ENCODE peak calls at places on chromosomes 6 and 20, in four cellular contexts. One of them, this sample, is unnamed.

GRCh38 chr6:26243132-26243531 is 121.9 kb upstream of the BTN3A2 start:
- DNase-seq in WTC11: no peak
- DNase-seq in K562: no peak
- DNase-seq in HepG2: no peak
- DNase-seq in this sample: no peak

GRCh38 chr6:17470953-17471335 is 77.5 kb downstream of the CAP2 start:
- DNase-seq in WTC11: no peak
- DNase-seq in K562: no peak
- DNase-seq in HepG2: no peak
- DNase-seq in this sample: no peak

GRCh38 chr6:118864330-118865166 is 29.4 kb upstream of the ASF1A start:
- DNase-seq in WTC11: no peak
- DNase-seq in K562: no peak
- DNase-seq in HepG2: no peak
- DNase-seq in this sample: no peak

GRCh38 chr6:136846046-136846445 is 23.7 kb downstream of the PEX7 start:
- DNase-seq in WTC11: peak
- DNase-seq in K562: peak
- DNase-seq in HepG2: peak
- DNase-seq in this sample: peak

GRCh38 chr6:26327450-26328264 is 37.3 kb upstream of the BTN3A2 start:
- DNase-seq in WTC11: peak
- DNase-seq in K562: no peak
- DNase-seq in HepG2: peak
- DNase-seq in this sample: no peak

GRCh38 chr6:136784910-136785746 is 7.1 kb downstream of the MAP3K5 start:
- DNase-seq in WTC11: no peak
- DNase-seq in K562: no peak
- DNase-seq in HepG2: no peak
- DNase-seq in this sample: no peak

GRCh38 chr6:159982726-159983506 is 14.0 kb downstream of the IGF2R start:
- DNase-seq in WTC11: no peak
- DNase-seq in K562: no peak
- DNase-seq in HepG2: no peak
- DNase-seq in this sample: no peak

GRCh38 chr6:154201708-154202107 is 154.9 kb downstream of the IPCEF1 start:
- DNase-seq in WTC11: no peak
- DNase-seq in K562: no peak
- DNase-seq in HepG2: no peak
- DNase-seq in this sample: no peak

GRCh38 chr6:11317885-11318771 is 85.7 kb upstream of the NEDD9 start:
- DNase-seq in WTC11: no peak
- DNase-seq in K562: no peak
- DNase-seq in HepG2: peak
- DNase-seq in this sample: no peak
- TF ChIP-seq ELF4 in WTC11: no peak
- TF ChIP-seq ELF4 in K562: no peak
- TF ChIP-seq ELF4 in HepG2: peak
- TF ChIP-seq ELF4 in this sample: no peak

GRCh38 chr6:106125925-106126435 is 39.8 kb downstream of the PRDM1 start:
- DNase-seq in WTC11: no peak
- DNase-seq in K562: no peak
- DNase-seq in HepG2: no peak
- DNase-seq in this sample: no peak
- TF ChIP-seq SP1 in WTC11: no peak
- TF ChIP-seq SP1 in K562: no peak
- TF ChIP-seq SP1 in HepG2: no peak
- TF ChIP-seq SP1 in this sample: no peak

GRCh38 chr6:7433211-7433610 is 43.6 kb downstream of the RIOK1 start:
- DNase-seq in WTC11: no peak
- DNase-seq in K562: no peak
- DNase-seq in HepG2: no peak
- DNase-seq in this sample: no peak
- TF ChIP-seq ELF4 in WTC11: no peak
- TF ChIP-seq ELF4 in K562: no peak
- TF ChIP-seq ELF4 in HepG2: no peak
- TF ChIP-seq ELF4 in this sample: no peak

DNA sequence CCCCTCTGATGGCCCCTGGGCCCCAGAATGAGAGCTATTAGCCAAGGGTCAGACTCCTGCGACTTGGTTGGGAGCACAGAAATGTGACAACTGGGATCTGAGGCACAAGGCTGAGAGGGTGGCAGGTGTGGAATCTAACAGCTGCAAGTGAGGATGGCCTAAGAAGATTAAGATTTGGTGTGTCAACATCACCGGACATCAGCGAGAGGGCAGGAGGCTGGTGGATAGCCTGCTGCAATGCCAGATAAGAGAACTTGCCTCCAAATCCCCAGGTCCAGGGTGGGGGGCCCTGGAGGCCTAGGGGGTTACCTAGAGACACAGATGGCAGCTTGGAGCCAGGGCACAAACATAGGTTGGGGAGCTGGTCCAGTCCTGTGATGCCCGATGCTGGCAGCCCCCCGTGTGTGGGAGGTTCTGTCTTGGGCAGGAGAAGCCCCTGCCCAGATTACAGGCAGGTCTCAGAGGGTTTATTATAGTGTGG is 155.8 kb downstream of the GRM4 start:
- DNase-seq in WTC11: no peak
- DNase-seq in K562: no peak
- DNase-seq in HepG2: no peak
- DNase-seq in this sample: no peak
- TF ChIP-seq SP1 in WTC11: no peak
- TF ChIP-seq SP1 in K562: no peak
- TF ChIP-seq SP1 in HepG2: no peak
- TF ChIP-seq SP1 in this sample: no peak

DNA sequence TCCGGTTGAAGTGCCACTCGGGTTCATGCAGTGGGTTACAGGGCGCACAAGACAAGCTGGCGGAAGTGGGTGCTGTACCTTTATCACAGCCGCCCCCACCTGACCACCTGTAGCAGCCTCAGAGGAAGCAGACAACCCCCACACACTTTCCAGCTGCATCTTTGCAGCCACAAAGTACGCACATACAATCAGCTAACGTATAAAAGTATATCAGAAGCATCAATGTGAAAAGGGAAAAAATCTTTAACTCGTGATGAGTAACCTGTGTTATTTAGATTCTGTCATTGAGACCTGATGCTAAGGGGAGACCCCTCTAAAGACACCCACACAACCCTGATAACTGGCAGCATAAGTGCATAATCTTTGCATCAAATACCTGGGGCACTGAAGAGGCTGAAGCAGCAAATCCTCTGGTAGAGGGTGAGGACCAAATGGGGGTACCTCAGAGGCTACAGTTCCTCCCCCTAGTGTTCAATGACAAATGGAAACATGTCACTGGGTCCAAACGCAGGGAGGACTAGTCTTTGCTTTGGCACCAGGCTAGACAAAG is 22.1 kb downstream of the BACH2 start:
- DNase-seq in WTC11: no peak
- DNase-seq in K562: no peak
- DNase-seq in HepG2: no peak
- DNase-seq in this sample: no peak
- TF ChIP-seq ELF4 in WTC11: no peak
- TF ChIP-seq ELF4 in K562: no peak
- TF ChIP-seq ELF4 in HepG2: no peak
- TF ChIP-seq ELF4 in this sample: no peak

GRCh38 chr6:163429858-163430448 is 15.4 kb downstream of the QKI start:
- DNase-seq in WTC11: no peak
- DNase-seq in K562: no peak
- DNase-seq in HepG2: no peak
- DNase-seq in this sample: no peak

GRCh38 chr6:163432300-163432699 is 17.8 kb downstream of the QKI start:
- DNase-seq in WTC11: no peak
- DNase-seq in K562: no peak
- DNase-seq in HepG2: no peak
- DNase-seq in this sample: no peak

GRCh38 chr6:163428373-163428772 is 13.9 kb downstream of the QKI start:
- DNase-seq in WTC11: no peak
- DNase-seq in K562: no peak
- DNase-seq in HepG2: no peak
- DNase-seq in this sample: no peak

GRCh38 chr6:163423696-163424095 is 9.2 kb downstream of the QKI start:
- DNase-seq in WTC11: no peak
- DNase-seq in K562: no peak
- DNase-seq in HepG2: no peak
- DNase-seq in this sample: no peak

DNA sequence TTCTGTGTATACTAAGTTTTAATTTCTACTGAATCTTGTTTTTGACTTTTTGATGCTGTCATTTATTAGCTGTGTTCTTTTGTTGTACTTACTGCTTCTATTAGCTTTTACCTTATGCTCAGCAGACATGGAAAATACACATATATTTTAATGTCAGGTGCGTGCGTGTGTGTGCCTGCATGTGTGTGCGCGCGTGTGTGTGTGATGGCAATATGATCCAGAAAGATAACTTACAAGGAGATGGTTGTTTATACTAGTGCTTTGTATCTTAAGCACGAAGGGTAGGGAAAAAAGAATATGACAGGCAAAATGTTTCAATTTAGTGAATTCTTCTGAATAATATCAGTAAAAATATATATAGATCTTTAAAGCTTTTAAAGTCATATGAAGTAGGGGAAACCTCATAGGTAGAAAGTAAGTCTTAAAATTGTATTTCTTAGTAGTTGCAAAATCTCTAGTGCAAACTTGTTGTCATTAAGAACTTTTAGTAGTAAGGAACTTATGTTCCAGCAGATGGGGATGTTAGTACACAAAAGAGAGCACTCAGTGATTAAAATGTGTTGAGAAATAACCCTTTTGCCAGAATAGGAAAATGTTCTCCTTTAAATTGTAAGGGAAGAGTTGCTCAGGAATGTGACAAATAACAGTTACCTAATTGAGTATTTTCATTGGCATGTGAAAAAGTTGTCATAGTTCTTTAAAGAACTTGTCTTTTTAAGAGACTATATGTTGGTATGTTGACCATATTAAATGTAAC is 13.2 kb downstream of the QKI start:
- DNase-seq in WTC11: no peak
- DNase-seq in K562: no peak
- DNase-seq in HepG2: peak
- DNase-seq in this sample: no peak
- TF ChIP-seq SP1 in WTC11: no peak
- TF ChIP-seq SP1 in K562: no peak
- TF ChIP-seq SP1 in HepG2: no peak
- TF ChIP-seq SP1 in this sample: no peak

GRCh38 chr20:9246731-9247130 is 177.8 kb downstream of the PLCB4 start:
- DNase-seq in WTC11: no peak
- DNase-seq in K562: no peak
- DNase-seq in HepG2: no peak
- DNase-seq in this sample: no peak

GRCh38 chr20:9236408-9236912 is 167.6 kb downstream of the PLCB4 start:
- DNase-seq in WTC11: no peak
- DNase-seq in K562: no peak
- DNase-seq in HepG2: no peak
- DNase-seq in this sample: no peak

GRCh38 chr20:9241232-9241692 is 172.4 kb downstream of the PLCB4 start:
- DNase-seq in WTC11: no peak
- DNase-seq in K562: no peak
- DNase-seq in HepG2: no peak
- DNase-seq in this sample: no peak

GRCh38 chr20:9244811-9245210 is 175.9 kb downstream of the PLCB4 start:
- DNase-seq in WTC11: no peak
- DNase-seq in K562: no peak
- DNase-seq in HepG2: no peak
- DNase-seq in this sample: no peak

DNA sequence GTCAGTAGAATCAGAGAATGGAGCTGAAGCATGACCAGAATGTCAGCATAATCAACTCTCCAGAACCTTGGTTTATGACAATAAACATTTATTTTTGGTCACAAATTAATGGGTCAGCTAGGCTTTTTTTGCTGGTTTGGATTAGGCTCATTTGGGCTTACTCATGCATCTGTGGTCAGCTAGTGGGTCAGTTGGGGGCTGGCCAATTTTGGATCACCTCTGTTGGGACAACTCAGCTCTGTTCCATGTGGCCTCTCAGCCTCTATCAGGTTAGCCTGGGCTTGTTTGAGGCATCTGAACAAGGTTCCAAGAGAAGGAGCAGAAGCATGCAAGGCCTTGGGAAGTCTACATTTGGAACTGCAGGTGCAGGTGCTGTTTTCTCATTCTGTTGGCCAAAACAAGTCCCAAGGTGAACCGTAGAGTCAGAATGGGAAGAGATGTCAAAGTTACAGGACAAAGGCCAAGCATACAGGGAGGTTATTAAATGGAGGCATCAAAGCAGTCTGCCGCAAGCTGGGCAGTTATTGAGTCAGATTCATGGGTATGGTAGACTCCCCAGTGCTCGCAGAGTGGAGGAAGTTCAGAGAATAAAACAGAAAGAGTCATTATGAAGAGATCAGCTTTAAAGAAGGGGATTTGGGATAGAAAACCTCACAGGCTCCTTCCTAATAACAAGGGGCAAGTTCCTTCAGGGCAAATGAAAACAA is 173.0 kb downstream of the PLCB4 start:
- DNase-seq in WTC11: no peak
- DNase-seq in K562: no peak
- DNase-seq in HepG2: no peak
- DNase-seq in this sample: no peak
- TF ChIP-seq ELF4 in WTC11: no peak
- TF ChIP-seq ELF4 in K562: no peak
- TF ChIP-seq ELF4 in HepG2: no peak
- TF ChIP-seq ELF4 in this sample: no peak

This sample was measured in HEK293T.